ENCODE peak calls at places on chromosome 12, in four cellular contexts. B, T, Z and J are unnamed samples.

GRCh38 chr12:3141339-3142321 is 64.5 kb downstream of the TSPAN9 start:
- DNase-seq in T (no peak), B (no peak), Z (no peak), J (no peak)

GRCh38 chr12:110282956-110283817 is 2.1 kb downstream of the ATP2A2 start:
- DNase-seq in Z (peak; percentile 43), B (no peak), T (no peak), J (no peak)

GRCh38 chr12:113061061-113061694 is 4.6 kb downstream of the DTX1 start:
- DNase-seq in B (no peak), T (no peak), Z (no peak), J (no peak)

GRCh38 chr12:31521972-31522371 is 69.0 kb downstream of the DENND5B start:
- DNase-seq in Z (no peak), B (no peak), T (peak; percentile 33), J (no peak)

GRCh38 chr12:121776190-121777098 is 17.0 kb downstream of the RHOF start:
- DNase-seq in B (no peak), Z (peak; percentile 48), T (peak; percentile 53), J (no peak)

GRCh38 chr12:14394317-14395058 is 29.0 kb downstream of the ATF7IP start:
- DNase-seq in B (peak; percentile 51), Z (peak; percentile 93), T (peak; percentile 93), J (no peak)

GRCh38 chr12:57223191-57224165 is 6.0 kb upstream of the SHMT2 start:
- DNase-seq in Z (no peak), T (no peak), B (no peak), J (no peak)

GRCh38 chr12:97716356-97716755 is 253.8 kb downstream of the RMST start:
- DNase-seq in Z (peak; percentile 1), B (no peak), T (peak; percentile 1), J (no peak)

GRCh38 chr12:123790901-123791486 is 28.9 kb downstream of the DNAH10 start:
- DNase-seq in B (no peak), T (no peak), Z (no peak), J (no peak)

GRCh38 chr12:131432532-131433260 is 278.2 kb upstream of the SFSWAP start:
- DNase-seq in B (no peak), Z (no peak), T (no peak), J (no peak)

GRCh38 chr12:8697120-8697475 is 693 bp upstream of the RIMKLB start:
- DNase-seq in Z (peak; percentile 73), B (no peak), T (peak; percentile 57), J (no peak)

GRCh38 chr12:32047846-32048245 is 58.8 kb upstream of the BICD1 start:
- DNase-seq in T (no peak), B (no peak), Z (no peak), J (no peak)

GRCh38 chr12:30067156-30067555 is 283.4 kb upstream of the TMTC1 start:
- DNase-seq in Z (no peak), T (no peak), B (peak; percentile 38), J (no peak)